ENCODE peak calls at places on chromosomes 5 and 9, in four cellular contexts. H is PC-9, G is neural progenitor cell, Y is OCI-LY7. P is an unnamed sample.

GRCh38 chr9:95641591-95641990 is 124.8 kb upstream of the PTCH1 start:
- DNase-seq in H (no peak), G (no peak), Y (no peak), P (peak; percentile 31)

GRCh38 chr5:7927466-7928375 is 58.8 kb downstream of the MTRR start:
- DNase-seq in G (peak; percentile 78), Y (peak; percentile 55), H (peak; percentile 65), P (peak; percentile 39)

GRCh38 chr9:114312513-114312875 is 10.4 kb upstream of the ORM1 start:
- DNase-seq in G (no peak), Y (no peak), H (no peak), P (no peak)

GRCh38 chr9:79233542-79233941 is 338.2 kb upstream of the TLE4 start:
- DNase-seq in Y (peak; percentile 8), H (peak; percentile 43), G (peak; percentile 24), P (no peak)

GRCh38 chr5:128380324-128380723 is 157.7 kb downstream of the FBN2 start:
- DNase-seq in Y (no peak), G (peak; percentile 20), H (no peak), P (no peak)

GRCh38 chr5:33888582-33888981 is 3.2 kb downstream of the ADAMTS12 start:
- DNase-seq in G (no peak), Y (no peak), H (no peak), P (peak; percentile 83)

GRCh38 chr9:76116913-76117312 is 226.4 kb downstream of the PCSK5 start:
- DNase-seq in Y (no peak), H (no peak), G (no peak), P (peak; percentile 43)

GRCh38 chr9:133112361-133113026 is 8.5 kb downstream of the RALGDS start:
- DNase-seq in H (no peak), G (no peak), Y (no peak), P (no peak)

GRCh38 chr9:94805585-94805984 is 79.1 kb downstream of the AOPEP start:
- DNase-seq in H (peak; percentile 69), G (no peak), Y (no peak), P (peak; percentile 98)

GRCh38 chr5:40929049-40929448 is 19.8 kb downstream of the C7 start:
- DNase-seq in Y (no peak), G (no peak), H (no peak), P (no peak)

GRCh38 chr5:112475747-112476435 is 56.8 kb upstream of the EPB41L4A start:
- DNase-seq in G (no peak), H (no peak), Y (no peak), P (peak; percentile 20)

GRCh38 chr9:129081388-129081889 is 528 bp downstream of the DOLPP1 start:
- DNase-seq in Y (no peak), H (no peak), G (no peak), P (peak; percentile 21)

GRCh38 chr5:83066548-83067110 is 10.6 kb downstream of the TMEM167A start:
- DNase-seq in H (no peak), G (peak; percentile 61), Y (no peak), P (no peak)

GRCh38 chr5:56011835-56012234 is 17.1 kb upstream of the IL6ST start:
- DNase-seq in H (no peak), G (no peak), Y (no peak), P (peak; percentile 92)

GRCh38 chr9:28938981-28939380 is 1365.7 kb upstream of the C9orf72 start:
- DNase-seq in H (no peak), G (peak; percentile 2), Y (no peak), P (no peak)

GRCh38 chr5:151023047-151023615 is 2.7 kb downstream of the GPX3 start:
- DNase-seq in Y (no peak), H (no peak), G (no peak), P (peak; percentile 85)

GRCh38 chr9:21624675-21625477 is 142.8 kb upstream of the IFNE start:
- DNase-seq in Y (no peak), G (no peak), H (no peak), P (no peak)

GRCh38 chr5:169808118-169808581 is 171.1 kb downstream of the DOCK2 start:
- DNase-seq in G (peak; percentile 68), H (no peak), Y (no peak), P (no peak)

GRCh38 chr9:99126312-99126711 is 21.4 kb downstream of the TGFBR1 start:
- DNase-seq in H (no peak), G (no peak), Y (no peak), P (no peak)

GRCh38 chr5:51386916-51387853 is 3.9 kb downstream of the ISL1 start:
- DNase-seq in G (peak; percentile 52), H (no peak), Y (no peak), P (no peak)

GRCh38 chr5:51389326-51389581 is 6.0 kb downstream of the ISL1 start:
- DNase-seq in Y (no peak), G (peak; percentile 76), H (no peak), P (no peak)

GRCh38 chr5:51387854-51388320 is 4.6 kb downstream of the ISL1 start:
- DNase-seq in H (no peak), G (peak; percentile 61), Y (no peak), P (no peak)

GRCh38 chr5:51389582-51390463 is 6.6 kb downstream of the ISL1 start:
- DNase-seq in G (no peak), Y (no peak), H (no peak), P (no peak)

DNA sequence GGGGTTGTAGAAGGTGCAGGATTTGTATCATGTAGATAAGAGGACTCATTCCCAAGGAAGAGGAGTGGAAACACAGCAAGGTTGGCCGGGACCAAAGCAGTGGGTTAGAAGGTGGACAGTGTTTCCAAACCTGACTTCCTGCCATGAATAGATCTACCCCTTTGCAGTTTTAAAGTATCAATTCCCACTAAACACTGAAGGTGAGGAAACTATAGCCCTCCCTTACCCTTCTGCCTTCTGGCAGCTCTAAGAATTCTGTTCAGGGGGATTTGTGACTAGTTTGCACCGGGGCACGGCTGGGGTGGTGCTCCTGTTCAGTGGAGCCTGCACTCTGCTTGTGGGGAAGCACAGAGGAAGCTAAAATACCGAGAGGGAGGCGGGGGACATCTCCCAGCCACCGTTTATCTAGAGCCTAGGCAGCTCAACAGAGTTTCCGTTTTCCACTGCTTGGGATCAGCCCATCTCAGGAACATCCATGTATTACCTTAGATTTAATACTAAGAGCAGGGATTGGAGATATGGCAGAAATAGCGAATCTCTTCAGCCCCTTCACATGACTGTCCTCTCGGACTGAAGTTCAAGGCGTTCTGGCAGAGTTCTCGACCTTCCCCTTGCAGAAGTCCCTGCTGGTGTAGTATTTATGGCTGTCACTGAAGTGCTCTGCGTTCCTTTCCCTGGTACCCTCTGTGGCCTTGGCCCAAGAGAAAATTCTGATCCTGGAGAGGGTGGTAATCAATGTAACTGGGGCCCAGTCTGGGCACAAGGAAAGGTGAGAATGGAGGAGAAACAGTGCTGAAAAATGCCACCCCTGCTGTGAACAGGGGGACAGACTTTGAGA is 5.5 kb downstream of the ISL1 start:
- DNase-seq in Y (no peak), G (no peak), H (no peak), P (no peak)
- H3K27ac ChIP-seq in Y (no peak overlapping the region), G (no peak overlapping the region), H (no peak overlapping the region), P (no peak overlapping the region)

GRCh38 chr5:139149477-139150199 is 48.5 kb downstream of the SIL1 start:
- DNase-seq in Y (no peak), G (no peak), H (no peak), P (peak; percentile 44)

GRCh38 chr5:139148986-139149385 is 49.2 kb downstream of the SIL1 start:
- DNase-seq in Y (no peak), H (no peak), G (no peak), P (no peak)

GRCh38 chr5:139147743-139148079 is 50.5 kb downstream of the SIL1 start:
- DNase-seq in G (no peak), Y (no peak), H (peak; percentile 3), P (peak; percentile 67)

GRCh38 chr5:139146809-139147742 is 51.1 kb downstream of the SIL1 start:
- DNase-seq in H (no peak), Y (no peak), G (no peak), P (no peak)

GRCh38 chr5:139148306-139148705 is 49.9 kb downstream of the SIL1 start:
- DNase-seq in Y (no peak), H (peak; percentile 33), G (no peak), P (no peak)
- H3K79me2 ChIP-seq in Y (no peaks in the 10 kb centered on the region), H (no peaks in the 10 kb centered on the region), G (no peaks in the 10 kb centered on the region), P (no peaks in the 10 kb centered on the region)

DNA sequence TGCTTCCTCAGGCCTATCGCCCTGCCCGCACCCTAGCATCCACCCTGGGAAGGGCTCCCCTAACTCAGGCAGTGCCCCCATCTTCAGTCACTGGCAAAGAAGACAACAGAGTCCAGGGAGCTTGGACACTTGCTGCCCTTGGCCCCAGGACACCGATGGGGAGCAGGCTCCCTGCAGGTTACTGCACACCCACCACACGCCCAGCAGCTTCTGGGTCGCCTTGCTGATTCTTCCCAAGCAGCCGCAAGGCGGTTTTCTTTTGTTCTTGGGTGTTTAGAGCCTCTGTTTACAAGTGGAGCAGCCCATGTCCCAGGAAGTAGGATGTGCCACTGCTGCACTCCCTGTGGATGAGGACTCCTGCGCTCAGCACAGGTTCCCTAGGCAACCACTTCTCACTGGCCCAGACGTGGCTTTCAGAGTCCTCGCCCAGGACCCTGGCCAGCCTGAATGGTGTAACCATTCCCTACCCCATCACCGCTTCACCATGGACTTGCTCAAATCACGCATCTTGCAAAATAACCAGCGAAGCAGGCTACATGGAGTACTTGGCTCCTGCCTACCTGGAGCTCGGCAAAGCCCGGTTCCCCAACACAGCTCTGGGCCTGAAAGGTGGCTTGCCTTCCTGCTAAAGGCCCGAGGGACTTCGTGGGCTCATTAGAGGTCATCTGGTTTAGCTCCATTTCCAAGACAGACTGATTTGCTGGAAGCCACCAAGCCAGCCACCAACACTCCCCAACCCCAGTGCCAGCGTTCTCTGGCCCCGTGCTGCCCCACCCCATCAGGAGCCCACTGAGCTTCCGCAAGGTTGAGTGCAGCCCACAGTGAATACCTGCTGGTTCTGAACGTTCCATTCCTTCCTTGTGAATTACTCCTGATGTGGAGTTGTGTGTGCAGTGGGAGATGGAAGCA is 60.0 kb downstream of the PSMB7 start:
- DNase-seq in Y (no peak), G (no peak), H (no peak), P (no peak)
- H3K36me3 ChIP-seq in Y (peaks cover 52% of the 10 kb centered on the region), G (no peaks in the 10 kb centered on the region), H (peaks cover 16% of the 10 kb centered on the region), P (peaks cover 42% of the 10 kb centered on the region)

DNA sequence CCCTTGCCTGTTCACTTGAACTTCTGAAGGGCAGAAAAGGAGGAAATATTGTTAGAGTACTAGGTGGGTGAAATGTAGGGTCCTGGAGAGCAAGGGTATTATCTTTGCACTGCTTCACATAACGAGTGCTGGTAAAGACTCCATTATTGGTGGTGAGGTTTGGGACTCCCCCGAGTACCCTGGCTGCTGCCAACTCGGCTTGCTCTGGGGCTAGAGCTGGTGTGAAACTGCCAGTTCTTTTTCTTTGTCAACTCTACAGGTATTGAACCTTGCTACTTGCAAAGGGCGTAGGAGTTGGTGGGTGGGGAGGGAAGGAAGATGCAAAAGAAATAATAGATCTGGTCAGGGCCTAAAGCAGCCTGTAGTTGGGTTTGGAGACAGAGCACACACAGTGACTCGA is 16.0 kb downstream of the MAST4 start:
- DNase-seq in H (no peak), G (no peak), Y (no peak), P (no peak)
- H3K27ac ChIP-seq in H (no peak overlapping the region), G (no peak overlapping the region), Y (no peak overlapping the region), P (no peak overlapping the region)